ENCODE peak calls at places on chromosomes 5 and 9, in four cellular contexts. D is NCI-H2029, T is NCI-H226, F is RPMI7951. Z is an unnamed sample.

GRCh38 chr5:119512277-119512676 is 60.0 kb downstream of the HSD17B4 start:
- DNase-seq in T (no peak), F (no peak), D (no peak), Z (no peak)

GRCh38 chr5:137114529-137114928 is 384.6 kb downstream of the SPOCK1 start:
- DNase-seq in F (peak; percentile 51), T (no peak), D (no peak), Z (no peak)

GRCh38 chr5:96083361-96083881 is 121.8 kb upstream of the ELL2 start:
- DNase-seq in T (no peak), D (no peak), F (no peak), Z (no peak)

GRCh38 chr5:158737536-158738027 is 362.1 kb downstream of the EBF1 start:
- DNase-seq in T (no peak), D (no peak), F (no peak), Z (no peak)

GRCh38 chr5:129506092-129506491 is 46.0 kb downstream of the ADAMTS19 start:
- DNase-seq in T (no peak), D (no peak), F (no peak), Z (no peak)

GRCh38 chr5:130966990-130967389 is 198.1 kb downstream of the HINT1 start:
- DNase-seq in D (no peak), F (no peak), T (no peak), Z (no peak)

GRCh38 chr5:173890195-173890951 is 2.2 kb downstream of the CPEB4 start:
- DNase-seq in T (no peak), D (peak; percentile 18), F (peak; percentile 31), Z (no peak)

GRCh38 chr9:123567013-123567412 is 211.0 kb downstream of the CRB2 start:
- DNase-seq in F (no peak), D (no peak), T (no peak), Z (no peak)

GRCh38 chr9:81058776-81059175 is 630.6 kb downstream of the TLE1 start:
- DNase-seq in F (no peak), T (no peak), D (no peak), Z (no peak)

GRCh38 chr5:107570805-107571531 is 99.8 kb downstream of the EFNA5 start:
- DNase-seq in T (no peak), F (peak; percentile 57), D (peak; percentile 8), Z (no peak)

GRCh38 chr9:101736723-101737122 is 1.7 kb downstream of the GRIN3A start:
- DNase-seq in F (no peak), T (no peak), D (no peak), Z (no peak)

GRCh38 chr9:4237748-4238511 is 61.9 kb downstream of the GLIS3 start:
- DNase-seq in T (peak; percentile 36), D (no peak), F (no peak), Z (no peak)

GRCh38 chr5:13930721-13931246 is 13.7 kb downstream of the DNAH5 start:
- DNase-seq in T (no peak), D (no peak), F (peak; percentile 8), Z (peak; percentile 74)

GRCh38 chr9:85262333-85262732 is 479.4 kb downstream of the AGTPBP1 start:
- DNase-seq in T (peak; percentile 30), D (no peak), F (peak; percentile 37), Z (no peak)

GRCh38 chr5:132394681-132395259 is 25.3 kb downstream of the SLC22A5 start:
- DNase-seq in T (no peak), F (no peak), D (peak; percentile 45), Z (peak; percentile 59)

GRCh38 chr5:14509556-14509955 is 72.0 kb upstream of the OTULINL start:
- DNase-seq in T (no peak), F (no peak), D (no peak), Z (no peak)

GRCh38 chr9:76321185-76321828 is 72.9 kb downstream of the RFK start:
- DNase-seq in F (peak; percentile 43), D (no peak), T (peak; percentile 21), Z (no peak)

GRCh38 chr9:82555408-82555807 is 507.5 kb downstream of the RASEF start:
- DNase-seq in F (no peak), T (no peak), D (no peak), Z (no peak)

GRCh38 chr5:133203317-133204305 is 151.8 kb downstream of the HSPA4 start:
- DNase-seq in T (no peak), F (peak; percentile 24), D (no peak), Z (no peak)

GRCh38 chr5:75367401-75367800 is 30.4 kb downstream of the HMGCR start:
- DNase-seq in T (no peak), D (no peak), F (no peak), Z (no peak)

GRCh38 chr5:160649304-160649703 is 202.7 kb downstream of the ATP10B start:
- DNase-seq in F (no peak), D (no peak), T (no peak), Z (no peak)

GRCh38 chr9:100074093-100074492 is 24.7 kb downstream of the ERP44 start:
- DNase-seq in F (peak; percentile 29), T (peak; percentile 17), D (no peak), Z (no peak)

GRCh38 chr5:92980491-92980890 is 600.5 kb downstream of the NR2F1-AS1 start:
- DNase-seq in T (no peak), D (no peak), F (no peak), Z (no peak)

GRCh38 chr5:148455055-148455675 is 71.4 kb downstream of the FBXO38 start:
- DNase-seq in D (no peak), F (no peak), T (no peak), Z (no peak)

GRCh38 chr9:7125231-7125630 is 367.5 kb downstream of the KDM4C start:
- DNase-seq in D (no peak), F (no peak), T (no peak), Z (no peak)

GRCh38 chr9:96382175-96382574 is 1.3 kb downstream of the SLC35D2 start:
- DNase-seq in F (peak; percentile 47), D (no peak), T (no peak), Z (no peak)

GRCh38 chr5:1034421-1034905 is 25.9 kb downstream of the NKD2 start:
- DNase-seq in D (no peak), T (no peak), F (no peak), Z (no peak)